ENCODE peak calls at places on chromosomes 4 and X, in ten cellular contexts. K, P, A, E, B, G, Q, I, N and D are unnamed samples.

GRCh38 chr4:6689506-6689960 is 4.1 kb upstream of the S100P start:
- DNase-seq in K (no peak), P (no peak), A (no peak), E (no peak), B (peak), G (no peak), Q (no peak), I (no peak), N (no peak), D (no peak)

GRCh38 chr4:101791189-101791572 is 651 bp downstream of the BANK1 start:
- DNase-seq in K (no peak), P (no peak), A (no peak), E (no peak), B (peak), G (no peak), Q (no peak), I (no peak), N (no peak), D (no peak)

GRCh38 chrX:3811331-3812311 is 98.2 kb upstream of the PRKX start:
- DNase-seq in K (peak), P (peak), A (peak), E (peak), B (peak), G (peak), Q (peak), I (peak), N (peak), D (no peak)

GRCh38 chr4:184237612-184238011 is 19.9 kb upstream of the ENPP6 start:
- DNase-seq in K (peak), P (peak), A (no peak), E (no peak), B (no peak), G (peak), Q (no peak), I (no peak), N (peak), D (no peak)

GRCh38 chr4:156638332-156638731 is 333.3 kb downstream of the PDGFC start:
- DNase-seq in K (no peak), P (peak), A (no peak), E (no peak), B (no peak), G (no peak), Q (no peak), I (no peak), N (no peak), D (no peak)

GRCh38 chr4:141871086-141871485 is 234.7 kb downstream of the IL15 start:
- DNase-seq in K (peak), P (peak), A (no peak), E (no peak), B (no peak), G (no peak), Q (no peak), I (no peak), N (no peak), D (no peak)

GRCh38 chr4:177322156-177322685 is 12.5 kb downstream of the NEIL3 start:
- DNase-seq in K (peak), P (no peak), A (no peak), E (no peak), B (no peak), G (no peak), Q (no peak), I (no peak), N (no peak), D (no peak)

GRCh38 chrX:12722314-12722713 is 68.9 kb upstream of the PRPS2 start:
- DNase-seq in K (no peak), P (no peak), A (no peak), E (no peak), B (no peak), G (no peak), Q (no peak), I (no peak), N (no peak), D (no peak)

GRCh38 chr4:40630335-40631021 is 814 bp upstream of the RBM47 start:
- DNase-seq in K (no peak), P (no peak), A (no peak), E (no peak), B (peak), G (no peak), Q (peak), I (peak), N (no peak), D (peak)

GRCh38 chr4:7043521-7044414 is 596 bp downstream of the TADA2B start:
- DNase-seq in K (peak), P (peak), A (peak), E (peak), B (peak), G (peak), Q (peak), I (peak), N (peak), D (no peak)

GRCh38 chrX:47078129-47079043 is at the start of gene RGN:
- DNase-seq in K (no peak), P (no peak), A (no peak), E (no peak), B (no peak), G (no peak), Q (no peak), I (no peak), N (no peak), D (no peak)

GRCh38 chr4:68466185-68466584 is 18.9 kb downstream of the TMPRSS11E start:
- DNase-seq in K (peak), P (peak), A (no peak), E (no peak), B (no peak), G (no peak), Q (no peak), I (no peak), N (peak), D (no peak)

GRCh38 chrX:145817299-145817665 is 347 bp upstream of the SLITRK2 start:
- DNase-seq in K (no peak), P (peak), A (no peak), E (no peak), B (no peak), G (no peak), Q (no peak), I (no peak), N (no peak), D (no peak)